ENCODE peak calls at places on chromosome 18, in four cellular contexts. O, V, S and Z are unnamed samples. For H3K36me3, the result is how much of the 10 kb centered on the place peaks cover.

GRCh38 chr18:79434611-79435010 is 38.9 kb downstream of the NFATC1 start:
- DNase-seq in V (no peak), S (no peak), O (no peak), Z (no peak)

GRCh38 chr18:46173393-46174316 is 69.5 kb downstream of the HAUS1 start:
- DNase-seq in O (peak), S (peak), V (peak), Z (peak)

GRCh38 chr18:25299426-25299825 is 52.5 kb downstream of the ZNF521 start:
- DNase-seq in O (no peak), V (no peak), S (no peak), Z (no peak)

GRCh38 chr18:52869942-52870907 is 530.2 kb downstream of the DCC start:
- DNase-seq in S (no peak), V (no peak), O (no peak), Z (no peak)

GRCh38 chr18:9673296-9674251 is 34.5 kb upstream of the RAB31 start:
- DNase-seq in O (peak), S (no peak), V (peak), Z (peak)

GRCh38 chr18:3177902-3178687 is 41.7 kb downstream of the MYOM1 start:
- DNase-seq in V (peak), S (peak), O (peak), Z (peak)

GRCh38 chr18:12165038-12165768 is 71.6 kb downstream of the ANKRD62 start:
- DNase-seq in O (no peak), V (no peak), S (no peak), Z (no peak)

GRCh38 chr18:26654173-26655009 is 106.0 kb upstream of the KCTD1 start:
- DNase-seq in O (no peak), V (peak), S (no peak), Z (no peak)

GRCh38 chr18:45666006-45666405 is 50.7 kb downstream of the SLC14A2 start:
- DNase-seq in V (peak), O (no peak), S (no peak), Z (peak)

GRCh38 chr18:74977041-74977440 is 231.9 kb downstream of the PTGR3 start:
- DNase-seq in S (no peak), O (no peak), V (no peak), Z (no peak)

GRCh38 chr18:42883177-42883576 is 232.3 kb downstream of the RIT2 start:
- DNase-seq in O (no peak), V (no peak), S (no peak), Z (no peak)

GRCh38 chr18:37328946-37329719 is 236.5 kb downstream of the CELF4 start:
- DNase-seq in V (no peak), S (no peak), O (no peak), Z (no peak)

GRCh38 chr18:35122586-35123224 is 81.5 kb downstream of the MAPRE2 start:
- DNase-seq in O (no peak), S (no peak), V (peak), Z (no peak)

GRCh38 chr18:21314721-21315120 is 72.7 kb downstream of the GREB1L start:
- DNase-seq in O (no peak), S (no peak), V (no peak), Z (no peak)

GRCh38 chr18:44701227-44701626 is 20.5 kb downstream of the SETBP1 start:
- DNase-seq in O (no peak), V (no peak), S (no peak), Z (no peak)

GRCh38 chr18:13524824-13525223 is 201.5 kb downstream of the FAM210A start:
- DNase-seq in V (no peak), S (no peak), O (no peak), Z (no peak)

GRCh38 chr18:48827321-48828200 is 123.2 kb downstream of the SMAD7 start:
- DNase-seq in S (no peak), O (peak), V (no peak), Z (no peak)

GRCh38 chr18:48829443-48830149 is 121.2 kb downstream of the SMAD7 start:
- DNase-seq in S (no peak), V (no peak), O (peak), Z (no peak)

GRCh38 chr18:48826806-48827205 is 124.0 kb downstream of the SMAD7 start:
- DNase-seq in V (no peak), O (peak), S (no peak), Z (peak)

GRCh38 chr18:48828713-48829442 is 121.9 kb downstream of the SMAD7 start:
- DNase-seq in S (no peak), V (no peak), O (peak), Z (peak)

GRCh38 chr18:48828201-48828580 is 122.6 kb downstream of the SMAD7 start:
- DNase-seq in O (no peak), S (no peak), V (no peak), Z (no peak)
- H3K27ac ChIP-seq in O (peak), S (peak), V (no peak), Z (no peak)

DNA sequence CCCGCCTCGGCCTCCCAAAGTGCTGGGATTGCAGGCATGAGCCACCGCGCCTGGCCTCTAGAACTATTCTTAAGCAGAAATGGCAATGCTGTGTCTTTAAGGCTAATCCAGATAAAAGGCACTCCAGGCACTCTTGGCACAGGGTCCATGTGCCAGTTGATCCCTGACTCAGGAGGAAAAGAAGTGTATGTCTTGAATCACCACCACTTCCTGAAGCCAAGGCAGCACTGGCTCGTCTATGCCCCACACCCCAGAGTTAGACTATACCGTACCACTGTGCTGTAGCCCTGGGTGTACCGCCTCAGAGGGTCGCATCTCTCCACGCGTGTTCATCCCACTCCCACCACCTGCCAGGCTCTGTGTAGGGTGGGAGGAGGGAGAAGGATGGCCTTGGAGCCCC is 9.0 kb downstream of the TNFRSF11A start:
- DNase-seq in V (no peak), S (no peak), O (peak), Z (no peak)
- TF ChIP-seq POLR2A in V (no peak), S (no peak), O (no peak), Z (peak)

DNA sequence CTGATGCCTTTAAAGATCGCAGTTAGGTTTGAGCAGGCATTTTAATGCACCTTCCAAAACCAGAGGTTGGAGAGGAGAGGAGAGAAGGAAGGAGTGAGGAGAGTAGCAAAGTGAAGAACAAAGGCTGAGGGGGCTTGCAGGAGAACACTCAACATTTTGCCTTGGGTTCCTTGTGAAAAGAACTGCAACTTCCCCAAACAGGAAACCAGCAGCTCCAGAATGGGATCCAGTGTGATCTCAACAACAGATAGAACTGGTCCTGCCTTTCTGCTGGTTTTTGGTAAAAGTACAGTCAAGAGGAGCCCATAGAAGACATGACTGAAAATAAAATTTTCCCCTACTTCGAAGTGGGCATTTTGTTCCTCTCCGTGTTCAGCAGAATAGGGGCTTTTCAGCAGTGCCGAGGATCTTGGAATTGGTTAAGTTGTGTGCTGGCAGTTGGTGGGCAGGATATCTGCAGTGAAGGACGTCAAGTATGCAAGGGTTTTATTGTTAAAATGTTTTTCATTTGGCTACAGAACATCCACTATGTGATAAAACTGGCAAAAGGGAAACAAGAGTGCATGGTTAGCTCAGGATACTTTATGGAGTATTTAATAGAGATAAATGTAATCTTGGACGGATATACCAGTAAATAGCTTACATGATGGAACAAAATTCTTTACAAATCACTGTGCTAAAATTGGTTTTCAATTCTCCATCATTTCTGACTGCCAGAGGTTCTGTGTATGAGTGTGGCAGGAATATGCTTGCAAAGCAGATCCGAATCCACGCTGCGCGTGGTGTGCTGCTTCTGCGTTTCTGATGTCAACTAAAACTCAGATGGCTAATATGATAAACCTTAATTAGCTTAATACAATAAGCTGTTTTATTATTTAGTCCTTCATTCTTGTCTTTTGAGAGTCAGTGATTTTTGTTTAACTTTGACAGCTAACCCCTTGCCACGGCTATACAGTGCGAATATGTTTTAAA is 1.9 kb downstream of the ZNF532 start:
- DNase-seq in O (no peak), V (no peak), S (no peak), Z (no peak)
- H3K36me3 ChIP-seq in O (under half), V (under half), S (under half), Z (under half)

GRCh38 chr18:76445741-76446232 is 49.3 kb downstream of the ZNF516 start:
- DNase-seq in V (peak), O (no peak), S (peak), Z (peak)

GRCh38 chr18:76443519-76444435 is 51.3 kb downstream of the ZNF516 start:
- DNase-seq in S (no peak), O (no peak), V (no peak), Z (no peak)

GRCh38 chr18:76446321-76446720 is 48.7 kb downstream of the ZNF516 start:
- DNase-seq in V (no peak), S (no peak), O (no peak), Z (peak)

GRCh38 chr18:76444436-76445105 is 50.5 kb downstream of the ZNF516 start:
- DNase-seq in S (no peak), O (no peak), V (no peak), Z (no peak)

DNA sequence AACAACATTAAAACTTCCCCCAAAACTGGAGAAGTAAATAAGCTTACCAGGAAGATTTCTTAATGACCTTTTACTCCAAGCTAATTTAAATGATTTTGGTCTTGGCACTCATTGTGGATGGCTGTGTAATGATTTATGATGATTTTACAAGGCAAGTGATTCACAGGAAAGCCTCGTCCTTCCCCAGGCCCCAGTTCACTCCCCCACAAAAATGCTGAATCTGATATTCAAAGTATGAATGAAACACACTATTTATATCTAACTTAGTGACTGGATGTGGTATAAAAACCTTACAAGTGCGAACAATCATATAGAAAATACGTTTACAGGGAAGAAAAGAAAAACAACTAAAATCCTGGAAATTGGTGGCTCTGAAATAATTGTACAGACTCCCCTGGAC is 49.8 kb downstream of the ZNF516 start:
- DNase-seq in V (no peak), O (no peak), S (no peak), Z (no peak)
- H3K27ac ChIP-seq in V (peak), O (peak), S (peak), Z (peak)

GRCh38 chr18:7358989-7359726 is 128.3 kb downstream of the LRRC30 start:
- DNase-seq in O (no peak), V (no peak), S (no peak), Z (no peak)
- TF ChIP-seq POLR2A in O (no peak), V (no peak), S (no peak), Z (no peak)

GRCh38 chr18:23547806-23548205 is 38.5 kb downstream of the NPC1 start:
- DNase-seq in S (no peak), O (no peak), V (peak), Z (no peak)
- H3K36me3 ChIP-seq in S (under half), O (half or more), V (half or more), Z (half or more)